ENCODE peak calls at places on chromosomes 5 and 9, in five cellular contexts. U is stomach; Y is amygdala; L is gastrocnemius medialis; B is central memory CD4-positive, alpha-beta T cell. G is an unnamed sample.

GRCh38 chr5:160188151-160188967 is 40.9 kb upstream of the FABP6 start:
- DNase-seq in U (peak), Y (peak), L (no peak), B (no peak), G (no peak)

GRCh38 chr5:134503088-134503936 is 22.2 kb upstream of the JADE2 start:
- DNase-seq in U (peak), Y (no peak), L (peak), B (peak), G (no peak)

GRCh38 chr9:72839140-72839539 is 113.7 kb downstream of the ALDH1A1 start:
- DNase-seq in U (no peak), Y (no peak), L (no peak), B (no peak), G (no peak)

GRCh38 chr9:76603448-76603895 is 144.5 kb downstream of the GCNT1 start:
- DNase-seq in U (no peak), Y (no peak), L (no peak), B (no peak), G (no peak)

GRCh38 chr5:113162770-113163169 is 186.2 kb downstream of the DCP2 start:
- DNase-seq in U (no peak), Y (no peak), L (peak), B (no peak), G (no peak)

GRCh38 chr5:29099585-29099984 is 2061.2 kb upstream of the CDH9 start:
- DNase-seq in U (no peak), Y (no peak), L (no peak), B (no peak), G (no peak)

GRCh38 chr9:98018347-98018746 is 35.2 kb downstream of the ANP32B start:
- DNase-seq in U (no peak), Y (no peak), L (peak), B (no peak), G (no peak)

GRCh38 chr5:54176066-54176835 is 134.1 kb downstream of the ARL15 start:
- DNase-seq in U (no peak), Y (no peak), L (no peak), B (no peak), G (no peak)

GRCh38 chr5:128053291-128053954 is 30.1 kb upstream of the SLC12A2 start:
- DNase-seq in U (no peak), Y (no peak), L (no peak), B (no peak), G (no peak)

GRCh38 chr5:117455236-117456233 is 880.9 kb upstream of the SEMA6A start:
- DNase-seq in U (peak), Y (no peak), L (no peak), B (peak), G (no peak)

GRCh38 chr9:134887219-134887618 is 6.6 kb downstream of the FCN2 start:
- DNase-seq in U (no peak), Y (no peak), L (no peak), B (no peak), G (no peak)

GRCh38 chr5:74995931-74996330 is 56.4 kb downstream of the GCNT4 start:
- DNase-seq in U (no peak), Y (no peak), L (no peak), B (no peak), G (no peak)

GRCh38 chr9:97748525-97748924 is 51.4 kb upstream of the XPA start:
- DNase-seq in U (no peak), Y (no peak), L (no peak), B (no peak), G (no peak)

GRCh38 chr9:94864862-94865435 is 138.4 kb downstream of the AOPEP start:
- DNase-seq in U (no peak), Y (no peak), L (no peak), B (no peak), G (no peak)

GRCh38 chr5:1488882-1489680 is 34.7 kb downstream of the LPCAT1 start:
- DNase-seq in U (no peak), Y (no peak), L (no peak), B (no peak), G (no peak)

GRCh38 chr9:36759141-36759540 is 186.4 kb downstream of the MELK start:
- DNase-seq in U (no peak), Y (no peak), L (no peak), B (no peak), G (no peak)

GRCh38 chr9:113221800-113222481 is 597 bp downstream of the SLC31A1 start:
- DNase-seq in U (no peak), Y (no peak), L (no peak), B (no peak), G (no peak)

GRCh38 chr9:83675466-83675865 is 32.3 kb downstream of the UBQLN1 start:
- DNase-seq in U (no peak), Y (no peak), L (no peak), B (no peak), G (no peak)

GRCh38 chr5:176491056-176491646 is 43.0 kb downstream of the FAF2 start:
- DNase-seq in U (no peak), Y (no peak), L (no peak), B (no peak), G (no peak)

GRCh38 chr9:137255448-137256114 is 454 bp downstream of the NELFB start:
- DNase-seq in U (no peak), Y (no peak), L (no peak), B (no peak), G (no peak)

GRCh38 chr9:117286245-117286644 is 128.6 kb downstream of the ASTN2 start:
- DNase-seq in U (peak), Y (no peak), L (no peak), B (no peak), G (no peak)

GRCh38 chr5:124402144-124402581 is 344.3 kb downstream of the ZNF608 start:
- DNase-seq in U (peak), Y (no peak), L (no peak), B (no peak), G (no peak)

GRCh38 chr9:86354882-86355399 is 731 bp upstream of the TUT7 start:
- DNase-seq in U (no peak), Y (no peak), L (no peak), B (no peak), G (no peak)

GRCh38 chr5:139946006-139946405 is 97.1 kb downstream of the NRG2 start:
- DNase-seq in U (no peak), Y (no peak), L (no peak), B (no peak), G (no peak)

G was measured in substantia nigra.